ENCODE peak calls at places on chromosomes 16 and 17, in five cellular contexts. B is HEK293T; Z is stimulated activated CD8-positive, alpha-beta memory T cell treated with anti-CD3 and anti-CD28 coated beads, Interleukin-4, amount 100 ng/mL, for 24 hours; M is body of pancreas; E is iris pigment epithelial cell. T is an unnamed sample.

GRCh38 chr17:65368341-65368740 is 193.1 kb downstream of the AXIN2 start:
- DNase-seq in B (no peak), Z (no peak), M (no peak), E (no peak), T (no peak)

GRCh38 chr17:79461041-79461440 is 149.8 kb downstream of the RBFOX3 start:
- DNase-seq in B (no peak), Z (no peak), M (no peak), E (peak), T (peak)

GRCh38 chr17:52025231-52025630 is 133.3 kb downstream of the CA10 start:
- DNase-seq in B (no peak), Z (no peak), M (no peak), E (peak), T (peak)

GRCh38 chr17:61567045-61567802 is 23.8 kb downstream of the NACA2 start:
- DNase-seq in B (no peak), Z (no peak), M (no peak), E (no peak), T (no peak)

GRCh38 chr16:49459953-49460735 is 86.5 kb downstream of the C16orf78 start:
- DNase-seq in B (no peak), Z (no peak), M (peak), E (no peak), T (no peak)

GRCh38 chr17:78345791-78346494 is 13.9 kb downstream of the SOCS3 start:
- DNase-seq in B (no peak), Z (no peak), M (no peak), E (no peak), T (no peak)

GRCh38 chr17:73639926-73640325 is 4.3 kb downstream of the SDK2 start:
- DNase-seq in B (no peak), Z (no peak), M (no peak), E (no peak), T (no peak)

GRCh38 chr17:45096141-45096540 is 35.0 kb downstream of the NMT1 start:
- DNase-seq in B (peak), Z (no peak), M (no peak), E (peak), T (no peak)

GRCh38 chr16:30567991-30568638 is 3.4 kb downstream of the ZNF688 start:
- DNase-seq in B (no peak), Z (no peak), M (no peak), E (peak), T (peak)

GRCh38 chr17:4074831-4075495 is 67.9 kb downstream of the ZZEF1 start:
- DNase-seq in B (peak), Z (no peak), M (no peak), E (peak), T (peak)

GRCh38 chr17:72362466-72363335 is 241.9 kb downstream of the SOX9 start:
- DNase-seq in B (no peak), Z (no peak), M (no peak), E (peak), T (peak)

GRCh38 chr16:25035494-25036405 is 20.6 kb upstream of the ARHGAP17 start:
- DNase-seq in B (no peak), Z (no peak), M (no peak), E (peak), T (peak)

GRCh38 chr16:50548659-50549560 is 714 bp downstream of the NKD1 start:
- DNase-seq in B (no peak), Z (no peak), M (peak), E (no peak), T (no peak)

GRCh38 chr16:55487048-55487803 is 8.2 kb downstream of the MMP2 start:
- DNase-seq in B (no peak), Z (no peak), M (no peak), E (peak), T (peak)

GRCh38 chr16:79307214-79307613 is 293.3 kb downstream of the MAF start:
- DNase-seq in B (no peak), Z (no peak), M (no peak), E (no peak), T (no peak)

GRCh38 chr17:48970224-48970623 is 1.8 kb upstream of the GIP start:
- DNase-seq in B (peak), Z (no peak), M (no peak), E (no peak), T (no peak)

GRCh38 chr16:10228779-10229178 is 46.6 kb upstream of the GRIN2A start:
- DNase-seq in B (no peak), Z (no peak), M (no peak), E (no peak), T (no peak)

T was measured in astrocyte.